ENCODE peak calls at places on chromosomes 3 and 15, in ten cellular contexts. E is fibroblast of mammary gland, N is AG04450, A is MM.1S, V is suprapubic skin, C is foreskin fibroblast, K is tibial nerve, D is GM12865, B is heart left ventricle, P is lung. G is an unnamed sample.

GRCh38 chr15:26082833-26083174 is 219.7 kb upstream of the ATP10A start:
- DNase-seq in V (no peak), D (no peak), P (no peak), E (no peak), C (no peak), N (no peak), K (peak; percentile 16), B (no peak), A (no peak), G (no peak)

GRCh38 chr3:110568246-110568645 is 503.4 kb upstream of the NECTIN3 start:
- DNase-seq in K (no peak), V (no peak), D (peak; percentile 34), B (no peak), P (no peak), E (peak; percentile 94), C (peak; percentile 82), N (peak; percentile 49), A (no peak), G (no peak)

GRCh38 chr15:68017221-68017620 is 36.9 kb upstream of the PIAS1 start:
- DNase-seq in B (no peak), P (no peak), D (no peak), C (no peak), N (no peak), A (no peak), E (no peak), K (no peak), V (no peak), G (no peak)

GRCh38 chr3:123547881-123548534 is 36.8 kb downstream of the HACD2 start:
- DNase-seq in K (no peak), P (no peak), A (no peak), B (no peak), E (peak; percentile 51), D (no peak), V (no peak), C (no peak), N (no peak), G (no peak)

GRCh38 chr15:100266166-100266565 is 75.6 kb downstream of the ADAMTS17 start:
- DNase-seq in D (no peak), K (no peak), A (no peak), N (no peak), B (no peak), C (no peak), V (peak; percentile 44), P (peak; percentile 18), E (no peak), G (no peak)

GRCh38 chr3:42660898-42661297 is 7.4 kb downstream of the ZBTB47 start:
- DNase-seq in A (no peak), B (peak; percentile 64), V (no peak), P (no peak), C (no peak), E (no peak), D (peak; percentile 42), N (no peak), K (no peak), G (no peak)

GRCh38 chr15:60871731-60872130 is 357.4 kb downstream of the RORA start:
- DNase-seq in E (peak; percentile 7), N (no peak), A (no peak), V (no peak), C (no peak), D (no peak), P (no peak), B (no peak), K (no peak), G (no peak)

GRCh38 chr3:14852721-14853120 is 34.0 kb downstream of the FGD5 start:
- DNase-seq in V (no peak), N (no peak), P (no peak), A (no peak), B (no peak), K (no peak), E (no peak), D (no peak), C (no peak), G (peak; percentile 60)

GRCh38 chr3:82157952-82158351 is 396.5 kb upstream of the GBE1 start:
- DNase-seq in N (peak; percentile 1), V (no peak), B (no peak), C (peak; percentile 77), A (no peak), E (peak; percentile 89), K (no peak), P (no peak), D (no peak), G (no peak)

GRCh38 chr3:65548848-65549625 is 489.7 kb downstream of the MAGI1 start:
- DNase-seq in C (no peak), N (no peak), P (no peak), V (no peak), K (no peak), A (no peak), D (no peak), E (no peak), B (peak; percentile 54), G (peak; percentile 68)

GRCh38 chr3:27507515-27508266 is 23.5 kb upstream of the SLC4A7 start:
- DNase-seq in N (no peak), V (peak; percentile 29), C (no peak), E (no peak), A (no peak), D (no peak), B (no peak), P (no peak), K (no peak), G (no peak)

GRCh38 chr3:161987933-161988332 is 491.3 kb downstream of the OTOL1 start:
- DNase-seq in C (no peak), B (no peak), E (no peak), P (no peak), D (no peak), K (no peak), A (no peak), V (no peak), N (no peak), G (no peak)

GRCh38 chr3:145857956-145858355 is 303.0 kb downstream of the PLOD2 start:
- DNase-seq in V (no peak), A (no peak), P (no peak), B (no peak), E (no peak), C (no peak), K (no peak), D (no peak), N (no peak), G (no peak)

GRCh38 chr3:172181936-172182708 is 142.7 kb downstream of the FNDC3B start:
- DNase-seq in K (no peak), B (no peak), V (no peak), C (peak; percentile 67), E (peak; percentile 72), A (no peak), P (no peak), D (peak; percentile 46), N (no peak), G (no peak)

GRCh38 chr3:174122411-174122810 is 724.9 kb downstream of the NLGN1 start:
- DNase-seq in V (no peak), C (no peak), B (no peak), A (no peak), K (no peak), D (no peak), E (no peak), P (no peak), N (no peak), G (no peak)

GRCh38 chr3:174120997-174121396 is 723.5 kb downstream of the NLGN1 start:
- DNase-seq in C (no peak), N (no peak), D (no peak), P (no peak), A (no peak), E (no peak), B (no peak), K (no peak), V (no peak), G (no peak)

GRCh38 chr3:174126990-174127758 is 729.6 kb downstream of the NLGN1 start:
- DNase-seq in D (no peak), P (no peak), K (no peak), E (no peak), N (no peak), B (no peak), C (no peak), V (no peak), A (no peak), G (no peak)

DNA sequence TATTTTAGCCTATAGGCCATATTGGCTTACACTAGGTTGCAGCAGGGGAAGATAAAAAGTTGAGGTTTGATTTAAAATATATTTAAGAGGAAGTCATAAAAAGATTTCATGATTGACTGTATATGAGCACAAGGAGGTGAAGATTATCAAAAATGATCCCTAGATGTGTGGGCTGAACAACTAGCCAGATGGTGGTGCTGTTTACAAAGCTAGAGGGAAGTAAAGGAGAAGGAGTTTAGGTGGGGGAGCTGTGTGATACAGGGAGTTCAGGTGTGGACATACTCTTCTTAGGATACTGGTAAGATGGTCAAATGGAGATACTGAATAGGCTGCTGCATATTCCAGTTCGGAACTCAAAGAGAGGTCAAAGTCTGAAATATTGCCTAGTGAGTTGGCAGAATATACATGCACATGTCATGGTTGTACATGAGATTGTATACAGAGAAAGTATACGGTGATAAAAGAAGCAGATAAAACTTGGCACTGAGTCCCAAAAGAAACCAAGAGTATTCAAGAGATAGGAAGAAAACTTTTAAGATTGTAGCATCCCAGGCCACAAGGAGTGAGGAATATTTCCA is 727.8 kb downstream of the NLGN1 start:
- DNase-seq in C (peak; percentile 20), V (no peak), K (no peak), D (no peak), P (no peak), E (peak; percentile 53), B (no peak), N (peak; percentile 15), A (peak; percentile 47), G (no peak)
- TF ChIP-seq CTCF in C (peak; percentile 68), V (no peak), K (no peak), D (peak; percentile 35), P (no peak), E (peak; percentile 78), B (peak; percentile 58), N (peak; percentile 78), A (peak; percentile 65), G (no peak)

GRCh38 chr15:47367991-47368390 is 349.3 kb upstream of the SEMA6D start:
- DNase-seq in V (no peak), E (no peak), B (no peak), D (no peak), N (no peak), A (no peak), P (no peak), C (no peak), K (no peak), G (no peak)
- H3K4me3 ChIP-seq in V (no peak overlapping the region), E (no peak overlapping the region), B (no peak overlapping the region), D (no peak overlapping the region), N (no peak overlapping the region), A (no peak overlapping the region), P (no peak overlapping the region), C (no peak overlapping the region), K (no peak overlapping the region), G (no peak overlapping the region)

DNA sequence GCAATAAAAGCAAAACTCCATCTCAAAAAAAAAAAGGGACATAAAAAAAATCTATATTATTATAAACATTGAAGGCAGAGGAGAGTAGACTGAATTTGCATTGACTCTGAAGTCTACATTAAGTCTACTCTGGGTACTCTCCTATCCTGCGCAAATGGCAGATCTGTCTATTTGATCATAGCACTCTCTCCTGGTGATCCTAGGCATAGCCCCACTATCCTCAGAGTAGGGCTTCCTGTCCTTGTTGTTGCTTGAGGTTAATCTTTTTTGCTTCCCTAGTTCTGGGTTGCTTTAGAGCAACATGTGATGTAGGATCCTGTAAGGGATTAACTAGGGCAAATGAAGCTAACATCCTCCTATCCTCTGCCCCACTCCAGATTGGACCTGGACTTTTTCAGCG is 82.1 kb upstream of the LRRFIP2 start:
- DNase-seq in D (no peak), A (no peak), V (no peak), C (no peak), P (no peak), E (peak; percentile 35), N (no peak), B (no peak), K (no peak), G (no peak)
- TF ChIP-seq CTCF in D (no peak), A (no peak), V (no peak), C (no peak), P (no peak), E (peak; percentile 28), N (peak; percentile 23), B (no peak), K (no peak), G (no peak)

GRCh38 chr3:10547841-10548783 is 42.7 kb upstream of the ATP2B2 start:
- DNase-seq in C (no peak), P (no peak), N (no peak), D (no peak), A (no peak), E (no peak), K (no peak), B (no peak), V (peak; percentile 59), G (no peak)
- H3K4me3 ChIP-seq in C (no peak overlapping the region), P (no peak overlapping the region), N (no peak overlapping the region), D (no peak overlapping the region), A (no peak overlapping the region), E (no peak overlapping the region), K (no peak overlapping the region), B (no peak overlapping the region), V (no peak overlapping the region), G (no peak overlapping the region)